ENCODE peak calls at places on chromosomes 13 and 19, in nine cellular contexts. I, H, B, U, V, A, C, P and O are unnamed samples.

GRCh38 chr13:67410645-67411044 is 180.5 kb upstream of the PCDH9 start:
- DNase-seq in I (no peak), H (no peak), B (no peak), U (no peak), V (no peak), A (no peak), C (no peak), P (no peak), O (no peak)

GRCh38 chr19:2865334-2866221 is 1.6 kb upstream of the ZNF556 start:
- DNase-seq in I (no peak), H (no peak), B (no peak), U (no peak), V (no peak), A (no peak), C (no peak), P (no peak), O (no peak)

GRCh38 chr19:41883463-41883820 is 458 bp downstream of the ARHGEF1 start:
- DNase-seq in I (no peak), H (no peak), B (no peak), U (no peak), V (no peak), A (no peak), C (no peak), P (no peak), O (no peak)

GRCh38 chr19:35306473-35307246 is 14.7 kb downstream of the MAG start:
- DNase-seq in I (peak), H (no peak), B (no peak), U (no peak), V (no peak), A (no peak), C (no peak), P (no peak), O (no peak)

GRCh38 chr19:31110331-31110730 is 238.9 kb downstream of the TSHZ3 start:
- DNase-seq in I (peak), H (no peak), B (peak), U (no peak), V (no peak), A (peak), C (no peak), P (no peak), O (no peak)

GRCh38 chr13:48291730-48292129 is 11.8 kb upstream of the RB1 start:
- DNase-seq in I (no peak), H (no peak), B (peak), U (no peak), V (no peak), A (no peak), C (no peak), P (no peak), O (no peak)

GRCh38 chr19:1817553-1818179 is 5.6 kb upstream of the ATP8B3 start:
- DNase-seq in I (no peak), H (no peak), B (no peak), U (no peak), V (no peak), A (no peak), C (no peak), P (no peak), O (no peak)

GRCh38 chr13:21203132-21203531 is 26.7 kb downstream of the MRPL57 start:
- DNase-seq in I (no peak), H (no peak), B (peak), U (no peak), V (no peak), A (no peak), C (no peak), P (no peak), O (no peak)

GRCh38 chr19:42069619-42070293 is at the start of gene GRIK5:
- DNase-seq in I (peak), H (no peak), B (no peak), U (no peak), V (no peak), A (no peak), C (no peak), P (peak), O (no peak)

GRCh38 chr13:30110301-30111070 is 196.9 kb downstream of the KATNAL1 start:
- DNase-seq in I (no peak), H (no peak), B (peak), U (no peak), V (no peak), A (no peak), C (no peak), P (no peak), O (no peak)

GRCh38 chr19:2590630-2591399 is 111.7 kb downstream of the GNG7 start:
- DNase-seq in I (no peak), H (no peak), B (no peak), U (no peak), V (no peak), A (no peak), C (no peak), P (no peak), O (no peak)

GRCh38 chr19:765179-765738 is 14.3 kb downstream of the MISP start:
- DNase-seq in I (no peak), H (no peak), B (no peak), U (no peak), V (no peak), A (no peak), C (no peak), P (no peak), O (no peak)

GRCh38 chr19:2690856-2691255 is 11.6 kb downstream of the GNG7 start:
- DNase-seq in I (no peak), H (no peak), B (no peak), U (no peak), V (no peak), A (no peak), C (no peak), P (no peak), O (no peak)

GRCh38 chr13:91744284-91744683 is 345.9 kb downstream of the GPC5 start:
- DNase-seq in I (no peak), H (no peak), B (no peak), U (no peak), V (no peak), A (no peak), C (no peak), P (no peak), O (no peak)

GRCh38 chr13:52851153-52851962 is 2.9 kb upstream of the PCDH8 start:
- DNase-seq in I (peak), H (no peak), B (peak), U (peak), V (peak), A (no peak), C (peak), P (peak), O (no peak)

GRCh38 chr13:69580255-69580654 is 527.4 kb upstream of the ATXN8OS start:
- DNase-seq in I (no peak), H (no peak), B (no peak), U (no peak), V (no peak), A (no peak), C (no peak), P (no peak), O (no peak)

GRCh38 chr19:41218615-41219507 is at the start of gene AXL:
- DNase-seq in I (peak), H (peak), B (peak), U (peak), V (peak), A (peak), C (peak), P (peak), O (no peak)

GRCh38 chr13:109684836-109685602 is 101.4 kb downstream of the IRS2 start:
- DNase-seq in I (no peak), H (no peak), B (no peak), U (no peak), V (no peak), A (peak), C (peak), P (no peak), O (no peak)

GRCh38 chr19:9917322-9917721 is 19.0 kb downstream of the OLFM2 start:
- DNase-seq in I (peak), H (no peak), B (peak), U (peak), V (peak), A (no peak), C (peak), P (no peak), O (no peak)

GRCh38 chr19:42091300-42092266 is 15.6 kb downstream of the ZNF574 start:
- DNase-seq in I (no peak), H (no peak), B (peak), U (no peak), V (no peak), A (no peak), C (no peak), P (no peak), O (no peak)

GRCh38 chr13:106500450-106500849 is 35.0 kb downstream of the EFNB2 start:
- DNase-seq in I (no peak), H (no peak), B (no peak), U (no peak), V (no peak), A (no peak), C (no peak), P (no peak), O (no peak)

GRCh38 chr13:93788456-93788855 is 561.8 kb downstream of the GPC6 start:
- DNase-seq in I (no peak), H (no peak), B (no peak), U (no peak), V (no peak), A (no peak), C (no peak), P (no peak), O (no peak)

GRCh38 chr19:4861147-4861546 is 6.3 kb downstream of the PLIN3 start:
- DNase-seq in I (no peak), H (no peak), B (no peak), U (no peak), V (no peak), A (no peak), C (no peak), P (peak), O (no peak)

GRCh38 chr13:25489238-25489637 is 117.5 kb downstream of the ATP8A2 start:
- DNase-seq in I (no peak), H (no peak), B (no peak), U (no peak), V (no peak), A (no peak), C (no peak), P (no peak), O (no peak)

GRCh38 chr19:35882074-35882832 is 13.9 kb downstream of the APLP1 start:
- DNase-seq in I (peak), H (no peak), B (peak), U (no peak), V (no peak), A (no peak), C (peak), P (no peak), O (no peak)

GRCh38 chr19:11558881-11559828 is at the start of gene ELOF1:
- DNase-seq in I (peak), H (peak), B (peak), U (peak), V (peak), A (peak), C (peak), P (peak), O (peak)
- TF ChIP-seq CTCF in I (no peak), H (no peak), B (peak), U (peak), V (no peak), A (no peak), C (no peak), P (no peak), O (no peak)

GRCh38 chr13:32376642-32377418 is 51.1 kb downstream of the N4BP2L1 start:
- DNase-seq in I (no peak), H (no peak), B (no peak), U (no peak), V (no peak), A (no peak), C (no peak), P (no peak), O (no peak)

GRCh38 chr13:32381539-32381938 is 46.4 kb downstream of the N4BP2L1 start:
- DNase-seq in I (peak), H (no peak), B (peak), U (no peak), V (no peak), A (peak), C (no peak), P (no peak), O (no peak)

GRCh38 chr13:32378012-32378411 is 49.9 kb downstream of the N4BP2L1 start:
- DNase-seq in I (no peak), H (no peak), B (no peak), U (no peak), V (no peak), A (no peak), C (no peak), P (no peak), O (no peak)
- TF ChIP-seq CTCF in I (no peak), H (no peak), B (no peak), U (no peak), V (no peak), A (no peak), C (no peak), P (no peak), O (no peak)

DNA sequence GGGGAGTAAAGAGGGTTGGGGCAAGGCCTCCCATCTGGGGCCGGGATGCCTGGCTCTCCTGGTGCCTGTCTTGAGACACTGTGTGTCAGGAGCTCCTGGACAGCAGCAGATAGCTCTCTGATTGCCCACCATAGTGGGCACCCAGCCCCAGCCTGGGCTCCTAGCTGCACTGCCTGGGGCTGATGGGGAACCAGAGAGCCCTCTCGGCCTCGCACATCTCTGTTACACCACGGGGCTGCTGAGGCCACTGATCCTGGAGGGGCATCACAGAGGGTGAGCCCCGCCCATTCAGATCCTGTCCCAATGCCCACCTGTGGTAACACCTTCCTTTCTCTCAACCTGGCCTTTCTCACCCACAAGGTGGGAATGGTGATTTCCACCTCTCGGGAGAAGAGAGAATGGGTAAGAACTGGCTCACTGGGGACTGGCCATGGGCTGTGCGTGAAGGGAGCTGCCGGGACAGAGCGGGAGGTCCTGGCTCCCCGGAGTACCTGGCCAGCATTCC is 135.9 kb downstream of the URI1 start:
- DNase-seq in I (no peak), H (peak), B (no peak), U (no peak), V (no peak), A (no peak), C (no peak), P (no peak), O (no peak)
- TF ChIP-seq CTCF in I (no peak), H (no peak), B (no peak), U (no peak), V (no peak), A (no peak), C (no peak), P (no peak), O (no peak)

GRCh38 chr19:8566855-8567254 is 10.4 kb downstream of the MYO1F start:
- DNase-seq in I (no peak), H (no peak), B (no peak), U (no peak), V (no peak), A (no peak), C (no peak), P (no peak), O (no peak)
- TF ChIP-seq CTCF in I (no peak), H (no peak), B (no peak), U (no peak), V (no peak), A (no peak), C (no peak), P (no peak), O (no peak)

DNA sequence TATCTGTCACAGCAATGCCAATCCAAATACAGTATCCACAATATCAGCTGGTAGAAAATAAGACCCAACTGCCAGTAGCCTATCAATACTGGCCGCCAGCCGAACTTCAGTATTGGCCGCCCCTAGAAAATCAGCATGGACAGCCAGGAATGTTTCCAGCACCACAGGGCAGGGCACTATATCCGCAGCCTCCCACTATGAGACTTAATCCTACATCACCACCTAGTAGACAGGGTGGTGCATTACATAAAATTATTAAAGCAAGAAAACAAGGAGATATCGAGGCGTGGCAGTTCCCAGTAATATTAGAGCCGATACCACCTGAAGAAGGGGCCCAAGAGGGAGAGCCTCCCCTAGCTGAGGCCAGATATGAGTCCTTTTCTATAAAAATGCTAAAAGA is 111.3 kb downstream of the ZNF486 start:
- DNase-seq in I (peak), H (no peak), B (no peak), U (peak), V (peak), A (no peak), C (no peak), P (no peak), O (no peak)
- TF ChIP-seq CTCF in I (peak), H (peak), B (no peak), U (no peak), V (peak), A (no peak), C (no peak), P (peak), O (no peak)

GRCh38 chr13:31149604-31150003 is 12.1 kb downstream of the HSPH1 start:
- DNase-seq in I (no peak), H (no peak), B (no peak), U (no peak), V (no peak), A (no peak), C (no peak), P (no peak), O (no peak)

GRCh38 chr13:31159306-31159705 is 2.4 kb downstream of the HSPH1 start:
- DNase-seq in I (no peak), H (no peak), B (no peak), U (no peak), V (no peak), A (no peak), C (no peak), P (no peak), O (no peak)

GRCh38 chr13:31151837-31152236 is 9.9 kb downstream of the HSPH1 start:
- DNase-seq in I (no peak), H (no peak), B (no peak), U (no peak), V (no peak), A (no peak), C (no peak), P (no peak), O (no peak)

GRCh38 chr13:31150315-31150985 is 11.3 kb downstream of the HSPH1 start:
- DNase-seq in I (no peak), H (no peak), B (no peak), U (no peak), V (no peak), A (no peak), C (no peak), P (no peak), O (no peak)

DNA sequence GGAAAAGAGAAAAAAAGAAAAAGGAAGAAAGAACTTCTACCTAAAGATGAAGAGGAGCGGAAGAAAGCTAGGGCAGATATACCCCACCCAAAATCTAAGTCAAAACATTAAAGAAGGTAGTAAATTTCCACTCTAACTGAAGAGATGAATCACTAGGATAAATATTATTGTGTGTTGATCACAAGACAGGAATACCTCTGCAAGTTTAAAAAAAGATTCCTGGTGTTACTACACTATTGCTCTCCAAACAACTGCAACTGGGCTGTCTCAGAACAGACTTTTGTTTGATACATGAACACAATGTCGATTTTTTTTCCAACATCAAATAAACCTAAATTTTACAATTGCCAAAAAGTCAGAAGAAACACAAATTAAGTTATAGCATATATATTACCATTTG is 6.8 kb downstream of the HSPH1 start:
- DNase-seq in I (no peak), H (no peak), B (no peak), U (no peak), V (no peak), A (no peak), C (no peak), P (no peak), O (no peak)
- TF ChIP-seq CTCF in I (no peak), H (no peak), B (no peak), U (no peak), V (no peak), A (no peak), C (no peak), P (no peak), O (no peak)

DNA sequence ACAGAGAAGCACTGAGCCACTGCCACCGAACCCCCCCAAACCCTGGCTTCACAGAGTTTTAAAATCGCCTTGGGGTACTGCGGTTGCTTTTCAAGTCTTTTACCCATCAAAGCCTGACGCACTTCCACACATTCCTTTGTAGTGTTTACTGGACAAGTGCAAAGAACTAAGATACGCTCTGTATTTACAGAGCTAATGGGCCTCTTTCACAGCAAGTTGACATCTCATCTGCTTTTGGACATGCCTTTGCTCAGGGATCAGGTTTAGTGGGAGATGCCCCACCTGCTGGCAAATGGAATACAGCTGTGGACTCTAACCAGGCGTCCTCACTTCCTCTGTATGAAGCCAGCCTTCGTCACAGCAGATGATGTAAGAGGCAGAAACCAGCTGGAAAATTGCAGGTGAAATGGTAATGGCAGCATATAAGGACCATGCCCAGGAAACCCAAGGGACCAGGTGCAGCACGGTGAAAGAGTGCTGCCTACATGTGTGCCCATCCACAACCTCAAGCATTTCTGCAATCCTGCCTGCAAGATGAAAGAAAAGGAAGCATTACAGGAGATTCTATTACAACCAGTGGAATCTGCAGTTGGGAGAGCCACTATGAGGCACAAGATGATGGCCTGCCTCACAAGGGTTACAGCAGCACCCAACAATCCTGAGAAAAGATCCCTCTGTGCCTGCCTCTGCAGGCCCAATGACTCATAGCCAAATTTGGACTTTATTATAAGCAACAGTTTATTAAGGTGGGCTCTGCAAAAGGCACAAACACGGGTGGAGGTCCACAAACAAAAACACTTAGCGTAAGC is 34.7 kb downstream of the BRD4 start:
- DNase-seq in I (no peak), H (no peak), B (peak), U (peak), V (no peak), A (no peak), C (peak), P (no peak), O (no peak)
- TF ChIP-seq CTCF in I (no peak), H (no peak), B (peak), U (peak), V (no peak), A (no peak), C (no peak), P (no peak), O (no peak)

DNA sequence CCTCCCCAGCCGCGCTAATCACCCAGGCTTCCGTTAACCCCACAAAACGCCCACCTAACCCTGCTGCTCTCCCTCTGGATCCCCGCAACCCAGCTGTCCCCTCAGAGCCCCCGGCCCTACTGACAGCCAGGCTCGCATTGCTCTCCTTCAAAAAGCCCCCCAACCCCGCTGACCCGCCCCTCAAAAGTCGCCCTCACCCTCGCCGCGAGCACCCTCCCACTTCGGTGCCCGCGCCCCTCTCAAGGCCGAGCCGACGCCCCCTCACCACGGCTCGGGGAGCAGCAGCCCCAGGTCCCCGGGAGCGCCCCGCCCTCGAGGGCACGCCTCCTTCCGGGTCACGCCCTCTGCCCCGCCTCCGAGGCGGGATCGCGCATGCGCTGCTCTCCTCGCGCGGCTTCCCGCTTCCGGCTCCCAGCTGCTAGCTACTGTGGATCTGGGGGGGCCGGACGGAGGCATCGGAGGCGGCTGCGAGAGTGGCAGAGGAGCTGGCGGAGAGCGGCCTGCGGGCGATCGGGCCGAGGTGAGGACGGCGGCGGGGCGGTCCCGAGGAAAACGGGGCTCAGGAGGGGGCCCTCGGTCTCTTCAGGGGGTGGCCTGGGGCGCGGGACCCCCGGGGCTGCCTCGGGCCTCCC is 46.1 kb downstream of the ARHGEF18 start:
- DNase-seq in I (peak), H (peak), B (peak), U (peak), V (peak), A (peak), C (peak), P (peak), O (peak)
- TF ChIP-seq CTCF in I (no peak), H (no peak), B (no peak), U (no peak), V (no peak), A (no peak), C (no peak), P (no peak), O (no peak)